ENCODE peak calls at places on chromosome 7, in six cellular contexts. One of them, this sample, is unnamed.

GRCh38 chr7:67753891-67754290 is 757.3 kb downstream of the TYW1 start:
- DNase-seq in GM12878: no peak
- DNase-seq in neural crest cell: no peak
- DNase-seq in neural progenitor cell: no peak
- DNase-seq in dorsolateral prefrontal cortex: no peak
- DNase-seq in transverse colon: no peak
- DNase-seq in this sample: no peak

GRCh38 chr7:138866353-138866752 is 68.4 kb upstream of the ATP6V0A4 start:
- DNase-seq in GM12878: no peak
- DNase-seq in neural crest cell: no peak
- DNase-seq in neural progenitor cell: no peak
- DNase-seq in dorsolateral prefrontal cortex: no peak
- DNase-seq in transverse colon: no peak
- DNase-seq in this sample: no peak

GRCh38 chr7:114865564-114865963 is 56.3 kb upstream of the MDFIC start:
- DNase-seq in GM12878: peak; percentile 25
- DNase-seq in neural crest cell: peak; percentile 9
- DNase-seq in neural progenitor cell: peak; percentile 64
- DNase-seq in dorsolateral prefrontal cortex: no peak
- DNase-seq in transverse colon: peak; percentile 53
- DNase-seq in this sample: peak; percentile 34

GRCh38 chr7:2478387-2478760 is 2.2 kb upstream of the GRIFIN start:
- DNase-seq in GM12878: no peak
- DNase-seq in neural crest cell: no peak
- DNase-seq in neural progenitor cell: no peak
- DNase-seq in dorsolateral prefrontal cortex: no peak
- DNase-seq in transverse colon: peak; percentile 80
- DNase-seq in this sample: no peak

GRCh38 chr7:92831716-92832622 is 4.4 kb downstream of the CDK6 start:
- DNase-seq in GM12878: no peak
- DNase-seq in neural crest cell: no peak
- DNase-seq in neural progenitor cell: no peak
- DNase-seq in dorsolateral prefrontal cortex: no peak
- DNase-seq in transverse colon: peak; percentile 21
- DNase-seq in this sample: no peak

GRCh38 chr7:37738338-37738737 is 54.8 kb downstream of the GPR141 start:
- DNase-seq in GM12878: no peak
- DNase-seq in neural crest cell: no peak
- DNase-seq in neural progenitor cell: no peak
- DNase-seq in dorsolateral prefrontal cortex: no peak
- DNase-seq in transverse colon: no peak
- DNase-seq in this sample: no peak

GRCh38 chr7:156943091-156944041 is 6.1 kb upstream of the NOM1 start:
- DNase-seq in GM12878: no peak
- DNase-seq in neural crest cell: no peak
- DNase-seq in neural progenitor cell: no peak
- DNase-seq in dorsolateral prefrontal cortex: no peak
- DNase-seq in transverse colon: no peak
- DNase-seq in this sample: no peak

GRCh38 chr7:100127866-100128601 is 1.3 kb downstream of the MBLAC1 start:
- DNase-seq in GM12878: no peak
- DNase-seq in neural crest cell: peak; percentile 26
- DNase-seq in neural progenitor cell: peak; percentile 66
- DNase-seq in dorsolateral prefrontal cortex: no peak
- DNase-seq in transverse colon: peak; percentile 47
- DNase-seq in this sample: peak; percentile 46

GRCh38 chr7:134520130-134520529 is 7.2 kb upstream of the AKR1B10 start:
- DNase-seq in GM12878: no peak
- DNase-seq in neural crest cell: no peak
- DNase-seq in neural progenitor cell: no peak
- DNase-seq in dorsolateral prefrontal cortex: no peak
- DNase-seq in transverse colon: no peak
- DNase-seq in this sample: no peak

GRCh38 chr7:121023683-121024507 is 35.4 kb downstream of the CPED1 start:
- DNase-seq in GM12878: no peak
- DNase-seq in neural crest cell: no peak
- DNase-seq in neural progenitor cell: no peak
- DNase-seq in dorsolateral prefrontal cortex: no peak
- DNase-seq in transverse colon: no peak
- DNase-seq in this sample: no peak

GRCh38 chr7:130356760-130357611 is 12.4 kb downstream of the CPA5 start:
- DNase-seq in GM12878: no peak
- DNase-seq in neural crest cell: no peak
- DNase-seq in neural progenitor cell: no peak
- DNase-seq in dorsolateral prefrontal cortex: no peak
- DNase-seq in transverse colon: peak; percentile 26
- DNase-seq in this sample: no peak

DNA sequence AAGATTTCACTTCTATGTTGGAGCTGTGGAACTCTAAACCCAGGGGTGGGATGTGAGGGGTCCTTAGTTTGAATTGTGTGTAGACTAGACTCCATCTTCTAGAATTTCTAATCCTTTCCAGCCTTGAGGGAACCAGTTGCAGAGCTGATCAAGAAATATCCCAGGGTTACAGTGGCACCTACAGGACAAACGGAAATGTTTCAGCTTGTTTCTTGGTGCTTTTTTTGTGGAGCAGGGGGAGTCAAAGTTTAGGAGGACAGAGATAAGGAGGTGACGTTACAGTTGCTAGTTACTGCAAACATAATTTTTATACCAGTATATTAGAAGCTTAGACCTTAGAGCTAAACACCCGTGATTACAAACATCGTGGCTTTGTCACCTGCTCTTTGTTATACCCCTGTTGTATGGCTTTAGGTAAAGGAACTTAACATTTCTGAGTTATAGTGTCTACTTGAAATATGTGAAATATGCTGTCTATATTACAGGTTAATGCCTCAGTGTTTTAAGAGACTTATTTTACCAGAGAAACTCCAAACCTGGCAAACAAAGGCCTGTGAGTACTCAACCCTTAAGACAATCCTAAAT is 84.5 kb upstream of the DYNC1I1 start:
- DNase-seq in GM12878: no peak
- DNase-seq in neural crest cell: peak; percentile 25
- DNase-seq in neural progenitor cell: peak; percentile 57
- DNase-seq in dorsolateral prefrontal cortex: no peak
- DNase-seq in transverse colon: no peak
- DNase-seq in this sample: no peak
- TF ChIP-seq CTCF in GM12878: no peak
- TF ChIP-seq CTCF in neural crest cell: peak; percentile 69
- TF ChIP-seq CTCF in neural progenitor cell: peak; percentile 66
- TF ChIP-seq CTCF in dorsolateral prefrontal cortex: peak; percentile 58
- TF ChIP-seq CTCF in transverse colon: peak; percentile 35
- TF ChIP-seq CTCF in this sample: no peak

DNA sequence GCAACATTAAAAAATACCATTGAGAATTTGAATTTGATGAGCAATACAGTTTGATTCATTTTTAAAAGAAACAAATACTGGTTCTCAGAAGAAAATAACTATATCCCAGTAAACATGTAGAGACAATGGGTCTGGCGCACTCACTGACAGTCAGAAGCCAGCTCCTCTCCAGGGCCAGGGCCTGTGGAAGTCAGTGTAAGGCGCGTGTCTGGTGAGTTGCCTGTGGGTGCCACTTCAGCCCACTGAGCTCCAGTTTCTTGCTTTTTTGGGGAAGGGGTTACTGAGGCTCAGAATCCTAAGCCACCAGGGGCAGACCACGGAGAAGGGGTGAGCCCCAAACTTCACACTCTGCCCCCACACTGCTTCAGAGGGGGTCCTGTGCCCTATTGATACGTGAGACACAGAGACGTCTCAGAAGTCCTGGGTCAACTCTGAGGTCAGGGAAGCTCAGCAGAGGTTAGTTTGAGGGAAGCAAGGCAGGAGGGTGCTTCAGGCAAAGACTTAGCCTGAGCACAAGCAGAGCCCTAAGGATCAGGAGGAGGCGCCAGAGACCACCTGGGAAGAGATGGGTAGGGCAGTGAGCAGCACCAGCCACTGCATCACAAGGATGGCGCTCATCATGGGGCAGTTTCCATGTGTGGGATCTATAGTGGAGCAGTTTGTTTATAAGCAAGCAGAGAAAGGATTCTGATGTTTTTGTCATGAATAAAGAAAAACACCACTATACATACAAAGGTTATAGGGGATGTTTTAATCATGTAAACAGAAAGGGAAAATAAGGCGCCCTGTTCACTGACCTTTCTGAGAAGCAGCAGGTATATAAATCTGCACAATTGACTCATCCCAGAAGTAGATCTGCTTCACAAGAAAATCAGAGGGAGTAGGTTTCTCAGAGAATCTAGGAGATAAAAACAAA is 95.7 kb downstream of the PKD1L1 start:
- DNase-seq in GM12878: no peak
- DNase-seq in neural crest cell: no peak
- DNase-seq in neural progenitor cell: peak; percentile 52
- DNase-seq in dorsolateral prefrontal cortex: no peak
- DNase-seq in transverse colon: no peak
- DNase-seq in this sample: no peak
- TF ChIP-seq CTCF in GM12878: peak; percentile 27
- TF ChIP-seq CTCF in neural crest cell: peak; percentile 32
- TF ChIP-seq CTCF in neural progenitor cell: peak; percentile 40
- TF ChIP-seq CTCF in dorsolateral prefrontal cortex: no peak
- TF ChIP-seq CTCF in transverse colon: no peak
- TF ChIP-seq CTCF in this sample: peak; percentile 45

DNA sequence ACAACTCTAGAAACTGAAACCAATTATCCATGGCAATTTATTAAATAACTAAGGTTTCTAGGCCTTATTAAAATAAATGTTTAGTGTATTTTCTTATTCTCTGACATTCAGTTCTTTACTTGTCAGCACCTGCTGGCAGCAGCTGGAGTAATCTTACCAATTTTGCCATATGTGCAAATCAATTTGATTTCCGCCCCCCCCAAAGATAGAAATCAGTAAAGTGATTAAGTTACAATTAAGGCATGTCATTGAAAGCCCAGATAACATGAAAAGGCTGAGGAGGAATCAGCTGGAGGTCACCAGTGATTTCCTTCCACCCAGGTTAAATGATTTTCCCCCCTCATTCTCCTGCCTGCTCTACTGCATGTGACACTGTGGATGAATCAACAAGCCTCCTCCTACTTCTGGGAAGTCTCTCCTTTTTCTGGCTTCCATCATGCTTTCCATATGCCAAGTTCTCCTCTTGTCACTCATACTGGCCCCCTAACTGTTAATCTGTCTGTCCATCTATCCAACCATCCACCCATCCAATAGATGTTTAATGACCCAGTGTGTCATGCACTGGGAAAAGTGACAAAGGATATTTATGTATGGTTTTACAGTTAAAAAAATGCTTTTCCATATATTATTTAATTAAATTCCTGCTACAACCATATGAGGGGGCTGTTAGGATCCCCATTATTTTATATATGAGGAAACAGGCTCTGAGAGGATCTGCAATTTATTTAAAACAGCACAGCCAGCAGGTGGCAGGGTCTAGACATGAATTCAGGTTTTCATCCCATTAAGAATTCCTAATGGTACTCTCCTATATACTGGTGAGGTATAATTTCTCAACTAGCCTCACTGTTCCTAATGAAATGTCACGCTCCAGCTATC is 116.5 kb downstream of the ATXN7L1 start:
- DNase-seq in GM12878: no peak
- DNase-seq in neural crest cell: no peak
- DNase-seq in neural progenitor cell: peak; percentile 57
- DNase-seq in dorsolateral prefrontal cortex: no peak
- DNase-seq in transverse colon: peak; percentile 51
- DNase-seq in this sample: no peak
- TF ChIP-seq CTCF in GM12878: peak; percentile 42
- TF ChIP-seq CTCF in neural crest cell: peak; percentile 73
- TF ChIP-seq CTCF in neural progenitor cell: peak; percentile 62
- TF ChIP-seq CTCF in dorsolateral prefrontal cortex: peak; percentile 60
- TF ChIP-seq CTCF in transverse colon: peak; percentile 61
- TF ChIP-seq CTCF in this sample: peak; percentile 43

DNA sequence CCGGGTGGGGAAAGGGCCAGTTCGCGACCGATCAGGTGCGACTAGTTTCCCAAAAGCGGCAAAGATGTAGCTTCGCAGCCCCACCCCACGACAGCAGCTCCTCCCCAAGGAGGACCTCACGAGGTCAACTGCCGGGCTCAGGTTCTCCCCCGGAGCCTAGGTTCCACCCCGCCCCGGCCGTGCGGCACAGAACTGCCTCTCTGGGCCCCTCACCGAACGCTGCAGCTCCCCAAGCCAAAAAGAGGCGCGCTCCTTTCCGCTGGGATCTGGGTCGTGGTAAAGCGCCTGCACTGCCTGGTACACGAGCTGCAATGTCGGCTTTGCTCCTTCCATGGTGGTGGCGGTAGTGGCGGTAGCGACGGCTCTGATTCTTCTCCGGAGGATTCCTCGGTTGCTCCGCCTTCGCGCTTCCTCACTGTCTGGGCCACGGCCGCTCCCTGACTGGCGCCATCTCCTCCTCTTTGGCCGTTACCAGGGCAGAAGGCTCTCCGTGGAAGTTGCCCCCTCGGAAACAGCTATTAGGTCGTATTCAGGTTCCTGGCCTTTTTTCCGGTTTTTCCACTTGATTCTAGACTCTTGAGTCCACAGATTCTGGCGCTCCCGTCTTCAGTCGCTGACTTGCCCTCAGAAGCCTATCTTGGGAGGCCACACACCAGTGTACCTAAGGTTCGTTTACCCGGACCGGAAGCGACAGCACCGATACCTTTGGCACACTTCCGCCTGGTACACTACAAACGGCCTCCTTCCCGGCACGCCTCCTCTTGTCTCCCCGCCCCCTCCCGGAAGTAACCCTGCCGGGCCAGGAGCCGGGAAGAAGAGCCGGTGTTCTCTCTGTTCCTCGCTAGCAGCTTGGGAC is at the start of gene TNPO3:
- DNase-seq in GM12878: peak; percentile 78
- DNase-seq in neural crest cell: peak; percentile 87
- DNase-seq in neural progenitor cell: peak; percentile 95
- DNase-seq in dorsolateral prefrontal cortex: peak; percentile 90
- DNase-seq in transverse colon: peak; percentile 96
- DNase-seq in this sample: peak; percentile 91
- TF ChIP-seq CTCF in GM12878: no peak
- TF ChIP-seq CTCF in neural crest cell: peak; percentile 29
- TF ChIP-seq CTCF in neural progenitor cell: peak; percentile 28
- TF ChIP-seq CTCF in dorsolateral prefrontal cortex: peak; percentile 2
- TF ChIP-seq CTCF in transverse colon: no peak
- TF ChIP-seq CTCF in this sample: peak; percentile 25

DNA sequence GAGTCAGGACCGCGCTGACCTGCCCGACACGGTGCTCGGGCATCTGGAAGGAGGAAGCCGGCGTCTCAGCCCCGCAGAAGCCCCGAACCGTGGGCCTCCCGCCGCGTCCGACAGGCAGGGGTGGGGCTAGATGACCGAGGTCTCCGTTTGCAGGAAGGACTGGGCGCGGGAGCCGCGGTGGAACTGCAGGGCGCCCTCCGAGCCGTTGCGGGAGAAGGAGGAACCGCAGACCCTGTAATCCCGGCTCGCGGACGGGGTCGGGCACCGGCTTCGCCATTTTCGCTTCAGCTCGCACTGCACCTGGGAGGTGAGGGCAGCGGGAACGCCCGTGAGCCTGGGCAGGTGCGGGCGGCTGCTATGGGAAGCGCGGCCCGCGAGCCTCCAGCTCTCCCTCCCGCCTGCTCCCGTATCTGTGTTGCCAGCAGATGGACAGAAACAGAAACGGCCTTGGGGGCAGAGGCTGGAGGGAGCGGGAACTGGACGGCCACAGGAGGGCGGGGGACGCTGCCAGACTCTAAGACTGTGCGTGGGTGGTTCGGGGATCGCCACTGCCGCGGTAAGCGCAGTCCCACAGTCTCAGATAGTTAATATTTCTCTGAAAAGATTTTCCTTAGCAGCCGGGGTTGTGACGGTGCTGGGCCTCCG is 114.1 kb downstream of the VIPR2 start:
- DNase-seq in GM12878: no peak
- DNase-seq in neural crest cell: peak; percentile 61
- DNase-seq in neural progenitor cell: peak; percentile 83
- DNase-seq in dorsolateral prefrontal cortex: no peak
- DNase-seq in transverse colon: peak; percentile 56
- DNase-seq in this sample: no peak
- TF ChIP-seq CTCF in GM12878: no peak
- TF ChIP-seq CTCF in neural crest cell: peak; percentile 62
- TF ChIP-seq CTCF in neural progenitor cell: peak; percentile 50
- TF ChIP-seq CTCF in dorsolateral prefrontal cortex: no peak
- TF ChIP-seq CTCF in transverse colon: peak; percentile 46
- TF ChIP-seq CTCF in this sample: no peak